ENCODE peak calls at places on chromosome 3, in six cellular contexts. B, F, L, O, R and Q are unnamed samples.

GRCh38 chr3:102530443-102531195 is 95.8 kb downstream of the ZPLD1 start:
- DNase-seq in B (no peak), F (no peak), L (no peak), O (no peak), R (peak; percentile 21), Q (no peak)

GRCh38 chr3:49813497-49814174 is at the start of gene UBA7:
- DNase-seq in B (peak; percentile 59), F (no peak), L (no peak), O (no peak), R (peak; percentile 84), Q (peak; percentile 63)

GRCh38 chr3:89373459-89373858 is 266.0 kb downstream of the EPHA3 start:
- DNase-seq in B (no peak), F (no peak), L (no peak), O (no peak), R (no peak), Q (no peak)

GRCh38 chr3:31364711-31365110 is 168.0 kb upstream of the STT3B start:
- DNase-seq in B (no peak), F (no peak), L (no peak), O (no peak), R (peak; percentile 63), Q (no peak)

GRCh38 chr3:90092994-90093393 is 985.6 kb downstream of the EPHA3 start:
- DNase-seq in B (no peak), F (no peak), L (peak; percentile 41), O (no peak), R (peak; percentile 29), Q (no peak)

GRCh38 chr3:177197934-177198484 is 727 bp upstream of the TBL1XR1 start:
- DNase-seq in B (no peak), F (no peak), L (no peak), O (no peak), R (peak; percentile 33), Q (no peak)

GRCh38 chr3:148330486-148330885 is 367.2 kb upstream of the AGTR1 start:
- DNase-seq in B (no peak), F (no peak), L (peak; percentile 69), O (no peak), R (no peak), Q (no peak)

GRCh38 chr3:69181592-69182211 is 59.3 kb upstream of the LMOD3 start:
- DNase-seq in B (no peak), F (no peak), L (no peak), O (no peak), R (peak; percentile 77), Q (no peak)

GRCh38 chr3:62601238-62601856 is 228.0 kb upstream of the FEZF2 start:
- DNase-seq in B (no peak), F (no peak), L (no peak), O (peak; percentile 29), R (peak; percentile 59), Q (no peak)

GRCh38 chr3:125351814-125352456 is 23.2 kb downstream of the ZNF148 start:
- DNase-seq in B (no peak), F (no peak), L (no peak), O (no peak), R (peak; percentile 54), Q (no peak)

GRCh38 chr3:131551761-131552160 is 49.0 kb upstream of the MRPL3 start:
- DNase-seq in B (no peak), F (no peak), L (no peak), O (no peak), R (no peak), Q (no peak)

GRCh38 chr3:185760091-185760490 is 64.8 kb downstream of the IGF2BP2 start:
- DNase-seq in B (no peak), F (no peak), L (no peak), O (no peak), R (no peak), Q (no peak)

GRCh38 chr3:13822042-13822441 is 57.8 kb downstream of the WNT7A start:
- DNase-seq in B (no peak), F (no peak), L (no peak), O (no peak), R (no peak), Q (no peak)

GRCh38 chr3:82938821-82939328 is 1177.4 kb upstream of the GBE1 start:
- DNase-seq in B (no peak), F (no peak), L (no peak), O (no peak), R (no peak), Q (no peak)

GRCh38 chr3:42683875-42684593 is 1.3 kb upstream of the KLHL40 start:
- DNase-seq in B (no peak), F (peak; percentile 76), L (no peak), O (peak; percentile 71), R (peak; percentile 82), Q (no peak)

GRCh38 chr3:42387802-42388651 is 22.4 kb downstream of the LYZL4 start:
- DNase-seq in B (peak; percentile 32), F (no peak), L (no peak), O (no peak), R (peak; percentile 13), Q (peak; percentile 35)

GRCh38 chr3:35659808-35660207 is 20.5 kb downstream of the ARPP21 start:
- DNase-seq in B (no peak), F (no peak), L (peak; percentile 39), O (no peak), R (no peak), Q (no peak)

GRCh38 chr3:12603969-12604368 is 47.1 kb downstream of the MKRN2 start:
- DNase-seq in B (no peak), F (no peak), L (no peak), O (no peak), R (no peak), Q (no peak)

GRCh38 chr3:171028025-171028778 is 1.7 kb upstream of the SLC2A2 start:
- DNase-seq in B (peak; percentile 53), F (no peak), L (no peak), O (peak; percentile 78), R (peak; percentile 89), Q (peak; percentile 65)

GRCh38 chr3:160038862-160039562 is 50.4 kb downstream of the IL12A start:
- DNase-seq in B (no peak), F (no peak), L (no peak), O (no peak), R (no peak), Q (no peak)

GRCh38 chr3:149895807-149896206 is 74.9 kb downstream of the PFN2 start:
- DNase-seq in B (no peak), F (no peak), L (no peak), O (no peak), R (no peak), Q (no peak)

GRCh38 chr3:150341893-150342292 is 66.2 kb upstream of the TSC22D2 start:
- DNase-seq in B (no peak), F (no peak), L (no peak), O (no peak), R (no peak), Q (no peak)

GRCh38 chr3:113232367-113232766 is 21.0 kb downstream of the BOC start:
- DNase-seq in B (no peak), F (no peak), L (no peak), O (no peak), R (no peak), Q (no peak)

GRCh38 chr3:47347217-47347801 is 33.5 kb upstream of the PTPN23 start:
- DNase-seq in B (no peak), F (no peak), L (no peak), O (peak; percentile 40), R (peak; percentile 23), Q (no peak)

GRCh38 chr3:194503101-194503531 is 16.3 kb upstream of the ATP13A3 start:
- DNase-seq in B (no peak), F (no peak), L (no peak), O (no peak), R (no peak), Q (no peak)

GRCh38 chr3:105938101-105938500 is 69.3 kb upstream of the CBLB start:
- DNase-seq in B (no peak), F (no peak), L (no peak), O (peak; percentile 24), R (peak; percentile 48), Q (no peak)

GRCh38 chr3:110624571-110624970 is 447.0 kb upstream of the NECTIN3 start:
- DNase-seq in B (no peak), F (no peak), L (no peak), O (no peak), R (no peak), Q (no peak)